ENCODE peak calls at places on chromosomes 13 and 19, in six cellular contexts. O, G, V, R, S and X are unnamed samples.

GRCh38 chr13:72652681-72653080 is 74.7 kb downstream of the MZT1 start:
- DNase-seq in O (no peak), G (no peak), V (no peak), R (no peak), S (no peak), X (no peak)

GRCh38 chr13:25743426-25743825 is 308.4 kb downstream of the SHISA2 start:
- DNase-seq in O (no peak), G (no peak), V (no peak), R (peak), S (no peak), X (no peak)

GRCh38 chr13:24168980-24169379 is 8.5 kb downstream of the SPATA13 start:
- DNase-seq in O (no peak), G (no peak), V (no peak), R (no peak), S (no peak), X (no peak)

GRCh38 chr13:48426052-48426451 is 13.1 kb upstream of the LPAR6 start:
- DNase-seq in O (no peak), G (no peak), V (no peak), R (no peak), S (no peak), X (no peak)

GRCh38 chr13:114304346-114305034 is 9.8 kb upstream of the CHAMP1 start:
- DNase-seq in O (no peak), G (no peak), V (no peak), R (no peak), S (no peak), X (no peak)

GRCh38 chr19:46112527-46112926 is 12.0 kb downstream of the IGFL3 start:
- DNase-seq in O (no peak), G (no peak), V (no peak), R (no peak), S (no peak), X (no peak)

GRCh38 chr19:32563761-32564160 is 17.2 kb upstream of the PDCD5 start:
- DNase-seq in O (no peak), G (no peak), V (no peak), R (no peak), S (no peak), X (no peak)

GRCh38 chr19:34274827-34275625 is 20.7 kb downstream of the GARRE1 start:
- DNase-seq in O (no peak), G (no peak), V (no peak), R (peak), S (no peak), X (no peak)

GRCh38 chr13:73672492-73672891 is 461.7 kb downstream of the KLF12 start:
- DNase-seq in O (no peak), G (no peak), V (no peak), R (no peak), S (no peak), X (no peak)

GRCh38 chr13:33377825-33378224 is 92.3 kb upstream of the STARD13 start:
- DNase-seq in O (no peak), G (no peak), V (no peak), R (no peak), S (no peak), X (no peak)

GRCh38 chr19:16496613-16496983 is 404 bp downstream of the C19orf44 start:
- DNase-seq in O (peak), G (peak), V (no peak), R (peak), S (no peak), X (no peak)

GRCh38 chr19:12656899-12657571 is 9.5 kb downstream of the MAN2B1 start:
- DNase-seq in O (no peak), G (no peak), V (no peak), R (no peak), S (no peak), X (no peak)

GRCh38 chr19:17264641-17264979 is at the start of gene USHBP1:
- DNase-seq in O (no peak), G (no peak), V (no peak), R (no peak), S (no peak), X (no peak)

GRCh38 chr13:60538566-60538965 is 141.5 kb downstream of the TDRD3 start:
- DNase-seq in O (no peak), G (no peak), V (no peak), R (peak), S (no peak), X (no peak)

GRCh38 chr19:49366110-49366509 is 2.4 kb downstream of the DKKL1 start:
- DNase-seq in O (no peak), G (no peak), V (no peak), R (no peak), S (no peak), X (no peak)

GRCh38 chr19:39428309-39429112 is 7.2 kb downstream of the RPS16 start:
- DNase-seq in O (no peak), G (no peak), V (peak), R (peak), S (no peak), X (peak)

GRCh38 chr13:99496322-99497142 is 4.7 kb upstream of the TM9SF2 start:
- DNase-seq in O (peak), G (peak), V (no peak), R (peak), S (no peak), X (no peak)

GRCh38 chr19:45395524-45396388 is 9.1 kb downstream of the PPP1R13L start:
- DNase-seq in O (no peak), G (no peak), V (no peak), R (no peak), S (no peak), X (peak)

GRCh38 chr19:28234637-28235036 is 978.3 kb downstream of the UQCRFS1 start:
- DNase-seq in O (no peak), G (no peak), V (peak), R (no peak), S (no peak), X (no peak)

GRCh38 chr19:39139305-39140194 is 14.0 kb downstream of the PAK4 start:
- DNase-seq in O (no peak), G (no peak), V (no peak), R (no peak), S (no peak), X (peak)

GRCh38 chr19:18496980-18497256 is 25.0 kb downstream of the ELL start:
- DNase-seq in O (no peak), G (no peak), V (no peak), R (peak), S (no peak), X (no peak)

GRCh38 chr19:35011091-35011689 is 11.1 kb downstream of the GRAMD1A start:
- DNase-seq in O (no peak), G (no peak), V (no peak), R (no peak), S (no peak), X (no peak)